ENCODE peak calls at places on chromosomes 7 and 10, in eight cellular contexts. B is activated CD8-positive, alpha-beta memory T cell treated with anti-CD3 and anti-CD28 coated beads, Interleukin-2, amount 50 U/mL, for 4 hours; T is activated T-cell treated with anti-CD3 and anti-CD28 coated beads, Interleukin-2, amount 50 U/mL, for 72 hours; W is activated CD4-positive, alpha-beta T cell treated with anti-CD3 and anti-CD28 coated beads for 1 hour; R is Calu3; O is stomach; C is aorta; A is AG04450. Z is an unnamed sample.

GRCh38 chr10:79241990-79242619 is 105.2 kb upstream of the PPIF start:
- DNase-seq in B (peak), T (peak), W (no peak), R (peak), O (peak), C (peak), A (no peak), Z (no peak)

GRCh38 chr7:136869006-136869961 is 832 bp downstream of the CHRM2 start:
- DNase-seq in B (no peak), T (no peak), W (no peak), R (no peak), O (no peak), C (no peak), A (no peak), Z (no peak)

GRCh38 chr7:139422126-139422525 is 61.3 kb downstream of the KLRG2 start:
- DNase-seq in B (no peak), T (no peak), W (no peak), R (no peak), O (no peak), C (no peak), A (no peak), Z (no peak)

GRCh38 chr10:34078017-34078416 is 737.1 kb downstream of the PARD3 start:
- DNase-seq in B (no peak), T (no peak), W (no peak), R (no peak), O (no peak), C (no peak), A (no peak), Z (no peak)

GRCh38 chr7:55381696-55382095 is 16.6 kb downstream of the LANCL2 start:
- DNase-seq in B (no peak), T (no peak), W (no peak), R (no peak), O (no peak), C (no peak), A (no peak), Z (no peak)

GRCh38 chr10:132455986-132456847 is 59.2 kb downstream of the PWWP2B start:
- DNase-seq in B (no peak), T (no peak), W (no peak), R (no peak), O (no peak), C (peak), A (no peak), Z (no peak)

GRCh38 chr10:124798364-124798763 is 3.3 kb upstream of the ABRAXAS2 start:
- DNase-seq in B (no peak), T (no peak), W (no peak), R (no peak), O (no peak), C (no peak), A (no peak), Z (no peak)

GRCh38 chr10:4372601-4373000 is 453.4 kb upstream of the AKR1E2 start:
- DNase-seq in B (no peak), T (no peak), W (no peak), R (no peak), O (no peak), C (no peak), A (peak), Z (peak)

GRCh38 chr7:75989084-75989725 is 5.2 kb downstream of the TMEM120A start:
- DNase-seq in B (no peak), T (no peak), W (no peak), R (no peak), O (no peak), C (no peak), A (no peak), Z (no peak)

GRCh38 chr10:124347956-124348355 is 70.8 kb downstream of the OAT start:
- DNase-seq in B (no peak), T (no peak), W (no peak), R (no peak), O (no peak), C (no peak), A (no peak), Z (no peak)

GRCh38 chr10:24513155-24513554 is 210.5 kb downstream of the ARHGAP21 start:
- DNase-seq in B (no peak), T (no peak), W (no peak), R (peak), O (no peak), C (no peak), A (no peak), Z (no peak)

GRCh38 chr10:78395162-78395561 is 361.5 kb downstream of the RPS24 start:
- DNase-seq in B (no peak), T (no peak), W (no peak), R (no peak), O (no peak), C (no peak), A (no peak), Z (no peak)